ENCODE peak calls at places on chromosomes 6 and 20, in five cellular contexts. Z is testis, K is endodermal cell, A is heart left ventricle, P is thoracic aorta. E is an unnamed sample. For H3K9me3 and H3K4me1, the result is how much of the 10 kb centered on the place peaks cover.

GRCh38 chr20:62606551-62607201 is 35.6 kb upstream of the SLCO4A1 start:
- DNase-seq in A (peak), Z (peak), K (no peak), P (no peak), E (no peak)

GRCh38 chr6:33201935-33202334 is 1.3 kb downstream of the SLC39A7 start:
- DNase-seq in Z (no peak), K (no peak), A (no peak), P (no peak), E (no peak)

GRCh38 chr6:48757661-48758060 is 646.7 kb upstream of the PTCHD4 start:
- DNase-seq in K (no peak), Z (no peak), P (no peak), A (no peak), E (no peak)

GRCh38 chr20:10551732-10552724 is 116.9 kb downstream of the SLX4IP start:
- DNase-seq in K (peak), A (no peak), Z (no peak), P (no peak), E (no peak)

GRCh38 chr20:63083831-63084562 is 77.2 kb upstream of the BHLHE23 start:
- DNase-seq in A (no peak), Z (no peak), K (no peak), P (no peak), E (no peak)

GRCh38 chr6:5401845-5402738 is 140.8 kb downstream of the FARS2 start:
- DNase-seq in A (no peak), P (no peak), K (no peak), Z (no peak), E (no peak)

GRCh38 chr6:142474446-142475289 is 172.9 kb downstream of the ADGRG6 start:
- DNase-seq in P (no peak), Z (peak), A (no peak), K (peak), E (no peak)

GRCh38 chr6:144131248-144131709 is 19.0 kb upstream of the STX11 start:
- DNase-seq in P (no peak), Z (no peak), K (no peak), A (no peak), E (no peak)

GRCh38 chr6:65979120-65979519 is 272.1 kb upstream of the EYS start:
- DNase-seq in Z (no peak), K (no peak), A (no peak), P (no peak), E (no peak)

GRCh38 chr6:132909742-132910141 is 95.4 kb downstream of the RPS12 start:
- DNase-seq in A (no peak), K (no peak), Z (no peak), P (no peak), E (no peak)
- H3K9me3 ChIP-seq in A (under half), K (under half), Z (under half), P (under half), E (under half)

GRCh38 chr6:53830356-53830755 is 35.6 kb downstream of the LRRC1 start:
- DNase-seq in K (no peak), P (no peak), A (no peak), Z (no peak), E (no peak)
- H3K4me1 ChIP-seq in K (under half), P (half or more), A (under half), Z (under half), E (under half)

GRCh38 chr20:33900515-33901131 is 89.5 kb downstream of the CHMP4B start:
- DNase-seq in K (no peak), Z (no peak), A (no peak), P (no peak), E (no peak)

GRCh38 chr20:33894798-33895197 is 83.7 kb downstream of the CHMP4B start:
- DNase-seq in P (no peak), Z (no peak), A (no peak), K (no peak), E (no peak)

GRCh38 chr20:33899106-33899505 is 88.0 kb downstream of the CHMP4B start:
- DNase-seq in A (no peak), Z (no peak), P (no peak), K (no peak), E (no peak)

GRCh38 chr20:33896509-33896908 is 85.4 kb downstream of the CHMP4B start:
- DNase-seq in Z (peak), K (no peak), A (no peak), P (no peak), E (no peak)

GRCh38 chr20:33897313-33897912 is 86.3 kb downstream of the CHMP4B start:
- DNase-seq in K (peak), P (no peak), A (no peak), Z (no peak), E (no peak)
- TF ChIP-seq CTCF in K (peak), P (no peak), A (no peak), Z (no peak), E (no peak)

DNA sequence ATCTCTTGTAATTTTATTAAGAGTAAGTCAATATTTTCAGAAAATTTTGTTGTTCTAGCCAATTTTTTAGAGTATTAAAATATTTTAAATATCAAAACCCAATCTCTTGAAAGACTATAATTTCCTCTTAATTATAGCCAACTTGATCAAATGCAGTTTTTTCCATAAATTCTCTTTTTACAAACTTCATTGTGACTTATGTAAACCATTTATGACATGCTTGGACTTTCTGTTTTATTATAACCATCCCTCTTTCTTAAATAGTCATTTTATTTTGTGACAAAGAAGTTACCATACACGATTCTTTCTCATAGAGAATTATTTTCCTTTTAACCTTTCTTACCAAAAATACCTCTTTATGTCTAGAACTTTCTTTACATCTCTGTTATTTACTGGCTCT is 1075.5 kb downstream of the KHDRBS2 start:
- DNase-seq in P (no peak), K (no peak), Z (no peak), A (no peak), E (no peak)
- H3K9me3 ChIP-seq in P (under half), K (half or more), Z (under half), A (under half), E (under half)